ENCODE peak calls at places on chromosomes 2 and 18, in ten cellular contexts. K is lower leg skin, I is IMR-90, M is body of pancreas, G is HCT116, U is heart left ventricle, A is prostate gland, C is thyroid gland, F is transverse colon, H is Peyer's patch. Z is an unnamed sample.

GRCh38 chr2:26076001-26076587 is 42.2 kb downstream of the RAB10 start:
- DNase-seq in K (no peak), I (no peak), M (no peak), G (no peak), U (no peak), A (no peak), C (no peak), F (no peak), H (no peak), Z (no peak)

GRCh38 chr2:131153529-131153928 is 48.4 kb downstream of the PLEKHB2 start:
- DNase-seq in K (no peak), I (no peak), M (no peak), G (no peak), U (no peak), A (no peak), C (no peak), F (no peak), H (no peak), Z (no peak)

GRCh38 chr2:10575566-10576300 is 114.0 kb downstream of the NOL10 start:
- DNase-seq in K (no peak), I (peak; percentile 95), M (no peak), G (peak; percentile 22), U (no peak), A (no peak), C (no peak), F (no peak), H (no peak), Z (peak; percentile 57)

GRCh38 chr2:134774074-134774742 is 55.4 kb upstream of the TMEM163 start:
- DNase-seq in K (no peak), I (peak; percentile 4), M (peak; percentile 34), G (no peak), U (no peak), A (no peak), C (no peak), F (no peak), H (no peak), Z (no peak)

GRCh38 chr2:113760400-113760799 is 4.0 kb upstream of the SLC35F5 start:
- DNase-seq in K (no peak), I (peak; percentile 54), M (no peak), G (no peak), U (no peak), A (no peak), C (no peak), F (no peak), H (no peak), Z (no peak)

GRCh38 chr18:74819433-74820059 is 221.9 kb downstream of the ZNF407 start:
- DNase-seq in K (no peak), I (no peak), M (no peak), G (no peak), U (no peak), A (no peak), C (no peak), F (no peak), H (no peak), Z (no peak)

GRCh38 chr2:181886192-181886591 is 5.3 kb upstream of the ITPRID2 start:
- DNase-seq in K (no peak), I (peak; percentile 66), M (no peak), G (no peak), U (no peak), A (no peak), C (no peak), F (no peak), H (no peak), Z (no peak)

GRCh38 chr2:145158051-145158586 is 638.2 kb upstream of the ZEB2 start:
- DNase-seq in K (peak; percentile 90), I (peak; percentile 95), M (peak; percentile 74), G (no peak), U (peak; percentile 49), A (peak; percentile 6), C (peak; percentile 3), F (peak; percentile 24), H (peak; percentile 50), Z (no peak)

GRCh38 chr2:164257794-164258193 is 363.5 kb downstream of the GRB14 start:
- DNase-seq in K (no peak), I (no peak), M (no peak), G (no peak), U (no peak), A (no peak), C (no peak), F (no peak), H (no peak), Z (peak; percentile 5)

GRCh38 chr18:24941164-24941951 is 410.6 kb downstream of the ZNF521 start:
- DNase-seq in K (no peak), I (peak; percentile 4), M (no peak), G (no peak), U (no peak), A (no peak), C (no peak), F (no peak), H (no peak), Z (no peak)

GRCh38 chr18:44781890-44782289 is 101.2 kb downstream of the SETBP1 start:
- DNase-seq in K (no peak), I (peak; percentile 28), M (no peak), G (no peak), U (no peak), A (no peak), C (no peak), F (no peak), H (no peak), Z (no peak)

GRCh38 chr2:167157523-167157922 is 269.2 kb downstream of the XIRP2 start:
- DNase-seq in K (no peak), I (peak; percentile 62), M (no peak), G (no peak), U (no peak), A (no peak), C (no peak), F (no peak), H (no peak), Z (no peak)

GRCh38 chr2:233312874-233313273 is 5.3 kb downstream of the SAG start:
- DNase-seq in K (no peak), I (no peak), M (no peak), G (no peak), U (no peak), A (no peak), C (no peak), F (no peak), H (no peak), Z (no peak)

GRCh38 chr2:16665746-16666452 is at the start of gene CYRIA:
- DNase-seq in K (peak; percentile 91), I (no peak), M (peak; percentile 60), G (no peak), U (peak; percentile 58), A (peak; percentile 59), C (peak; percentile 73), F (peak; percentile 77), H (peak; percentile 82), Z (peak; percentile 45)

DNA sequence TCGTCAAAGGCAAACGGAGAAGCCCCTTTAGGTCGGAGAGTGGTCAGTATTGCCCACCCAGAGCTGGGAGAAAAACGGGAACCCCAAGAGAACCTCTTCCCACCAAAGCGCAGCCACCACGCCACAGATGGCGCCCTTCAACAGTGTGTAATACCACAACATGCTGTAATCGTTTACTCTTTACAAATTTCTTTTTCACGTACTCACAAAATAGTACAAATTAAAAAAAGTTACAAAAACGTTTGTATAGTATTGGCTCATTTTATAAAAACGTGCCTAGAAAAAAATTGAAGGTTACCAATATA is 811 bp upstream of the NFE2L2 start:
- DNase-seq in K (no peak), I (peak; percentile 59), M (no peak), G (no peak), U (no peak), A (peak; percentile 57), C (no peak), F (peak; percentile 65), H (peak; percentile 86), Z (no peak)
- TF ChIP-seq POLR2A in K (no peak), I (no peak), M (peak; percentile 36), G (no peak), U (no peak), A (no peak), C (no peak), F (no peak), H (no peak), Z (no peak)

DNA sequence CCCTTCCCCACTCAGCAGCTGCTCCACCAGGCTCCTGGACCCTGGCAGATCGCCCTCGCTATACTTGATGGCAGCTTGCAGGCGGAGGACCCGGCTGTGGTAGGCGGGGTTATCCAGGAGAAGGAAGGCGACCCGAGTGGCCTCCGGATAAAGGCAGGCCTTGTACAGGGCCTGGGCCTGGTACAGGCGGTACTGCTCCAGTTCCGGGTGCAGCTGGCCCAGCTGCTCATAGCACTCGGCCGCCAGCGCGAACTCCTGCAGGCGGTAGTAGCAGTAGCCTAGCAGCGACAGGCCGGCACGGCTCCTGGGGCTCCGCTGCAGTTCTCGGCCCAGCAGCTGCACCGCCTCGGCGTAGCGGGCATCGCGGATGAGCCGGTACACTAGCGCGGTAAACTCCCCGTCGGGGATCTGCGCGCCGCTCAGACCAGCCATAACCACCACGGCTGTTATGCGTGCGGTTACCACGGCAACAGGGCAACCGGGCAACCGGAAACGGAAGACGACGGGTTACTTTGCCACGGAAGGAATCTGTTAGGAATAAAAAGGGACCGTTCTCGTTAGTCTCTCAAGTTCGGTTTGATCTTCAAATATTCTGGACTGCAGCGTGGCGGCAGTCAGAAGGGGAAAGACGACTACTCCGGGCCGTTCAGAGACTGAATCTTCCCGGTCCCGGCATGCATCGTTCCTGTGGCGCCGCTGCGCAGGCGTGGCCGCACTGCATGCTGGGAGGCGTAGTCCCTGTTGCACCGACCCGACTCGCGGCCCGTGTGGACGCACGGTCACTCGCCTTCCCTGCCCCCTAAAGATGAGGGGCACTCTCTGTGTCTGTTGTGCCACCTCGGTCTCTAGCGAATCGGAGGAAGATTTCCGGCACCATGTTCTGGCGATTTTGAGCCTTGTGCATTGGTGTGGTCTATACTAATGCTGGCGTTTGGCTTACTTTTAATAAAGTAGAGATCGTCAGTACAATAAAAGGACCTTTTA is 226.0 kb downstream of the AGPS start:
- DNase-seq in K (peak; percentile 98), I (peak; percentile 80), M (peak; percentile 93), G (peak; percentile 53), U (peak; percentile 93), A (peak; percentile 88), C (peak; percentile 90), F (peak; percentile 92), H (peak; percentile 97), Z (peak; percentile 67)
- TF ChIP-seq POLR2A in K (no peak), I (peak; percentile 32), M (peak; percentile 81), G (peak; percentile 48), U (no peak), A (no peak), C (no peak), F (peak; percentile 45), H (no peak), Z (peak; percentile 61)

GRCh38 chr18:49560277-49561126 is 1.4 kb upstream of the LIPG start:
- DNase-seq in K (peak; percentile 85), I (no peak), M (peak; percentile 33), G (no peak), U (no peak), A (peak; percentile 43), C (peak; percentile 93), F (peak; percentile 56), H (peak; percentile 47), Z (no peak)
- TF ChIP-seq POLR2A in K (no peak), I (no peak), M (no peak), G (no peak), U (no peak), A (no peak), C (no peak), F (peak; percentile 66), H (peak; percentile 44), Z (no peak)

DNA sequence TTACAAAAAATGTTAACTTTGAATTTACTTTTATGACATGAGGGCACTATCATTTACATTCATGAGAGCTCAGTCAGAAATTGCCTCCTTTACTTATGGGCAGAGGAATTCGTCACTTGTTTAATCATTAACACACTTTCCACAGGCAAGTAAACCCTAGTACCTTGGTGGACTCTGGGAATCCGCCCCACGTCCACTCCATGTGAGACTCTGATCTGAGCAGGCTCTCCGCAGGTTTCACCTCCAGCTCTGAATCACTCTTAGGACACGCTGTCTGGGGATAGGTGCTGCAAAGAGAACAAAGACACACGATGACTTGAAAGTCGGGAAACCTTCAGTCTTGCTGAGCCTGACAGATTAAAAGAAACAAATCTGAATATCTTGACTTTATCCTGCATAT is 73.6 kb downstream of the LPIN2 start:
- DNase-seq in K (no peak), I (no peak), M (peak; percentile 82), G (no peak), U (no peak), A (no peak), C (no peak), F (peak; percentile 76), H (peak; percentile 89), Z (no peak)
- TF ChIP-seq POLR2A in K (no peak), I (no peak), M (peak; percentile 44), G (no peak), U (no peak), A (no peak), C (no peak), F (peak; percentile 41), H (no peak), Z (no peak)

Z was measured in H54.